ENCODE peak calls at places on chromosomes 7 and 10, in six cellular contexts. O, A, J, C, E and L are unnamed samples.

GRCh38 chr7:118563311-118563710 is 338.8 kb downstream of the ANKRD7 start:
- DNase-seq in A (no peak), J (no peak), O (no peak), E (no peak), C (no peak), L (no peak)

GRCh38 chr7:1961776-1962276 is 270.9 kb downstream of the MAD1L1 start:
- DNase-seq in C (peak), J (no peak), E (peak), O (no peak), A (peak), L (peak)

GRCh38 chr7:85634951-85635350 is 448.1 kb upstream of the SEMA3D start:
- DNase-seq in C (no peak), A (no peak), E (no peak), J (no peak), O (no peak), L (no peak)

GRCh38 chr7:5423272-5423843 is at the start of gene TNRC18:
- DNase-seq in E (no peak), C (no peak), A (no peak), O (no peak), J (peak), L (peak)

GRCh38 chr10:86343761-86344160 is 22.8 kb downstream of the GRID1 start:
- DNase-seq in O (no peak), J (no peak), C (no peak), E (no peak), A (no peak), L (no peak)

GRCh38 chr7:16934947-16935742 is 53.4 kb upstream of the AGR3 start:
- DNase-seq in O (peak), A (no peak), J (no peak), E (peak), C (no peak), L (peak)

GRCh38 chr7:72099784-72100183 is 312.4 kb downstream of the CALN1 start:
- DNase-seq in E (no peak), A (no peak), J (no peak), O (no peak), C (peak), L (no peak)

GRCh38 chr7:152902054-152902453 is 142.5 kb downstream of the ACTR3B start:
- DNase-seq in A (no peak), C (no peak), E (no peak), O (no peak), J (no peak), L (no peak)

GRCh38 chr10:96584035-96584434 is 2.8 kb downstream of the TM9SF3 start:
- DNase-seq in A (no peak), C (no peak), O (no peak), E (no peak), J (no peak), L (no peak)

GRCh38 chr7:44221231-44221791 is 20.5 kb downstream of the YKT6 start:
- DNase-seq in C (no peak), J (peak), O (no peak), A (peak), E (no peak), L (no peak)

GRCh38 chr7:150502519-150502918 is 12.2 kb upstream of the GIMAP7 start:
- DNase-seq in O (no peak), A (no peak), J (no peak), C (no peak), E (no peak), L (peak)

GRCh38 chr10:23481351-23481961 is 42.6 kb downstream of the OTUD1 start:
- DNase-seq in A (no peak), C (no peak), O (no peak), J (no peak), E (no peak), L (no peak)

GRCh38 chr7:96303105-96303685 is 18.7 kb downstream of the SLC25A13 start:
- DNase-seq in E (no peak), O (peak), J (no peak), A (no peak), C (no peak), L (peak)

GRCh38 chr10:84328303-84329093 is at the start of gene CCSER2:
- DNase-seq in A (peak), O (peak), C (peak), J (peak), E (peak), L (peak)

GRCh38 chr10:48742891-48743845 is 58.5 kb downstream of the WDFY4 start:
- DNase-seq in E (no peak), O (no peak), A (no peak), J (no peak), C (no peak), L (no peak)

GRCh38 chr7:41232086-41232485 is 470.8 kb downstream of the INHBA start:
- DNase-seq in O (no peak), C (no peak), A (no peak), J (no peak), E (no peak), L (no peak)

GRCh38 chr7:32588657-32589056 is 93.4 kb downstream of the AVL9 start:
- DNase-seq in O (peak), C (peak), J (no peak), A (peak), E (no peak), L (peak)

GRCh38 chr7:151550601-151551286 is 31.0 kb upstream of the RHEB start:
- DNase-seq in A (peak), C (no peak), E (no peak), O (peak), J (no peak), L (no peak)

GRCh38 chr10:129759214-129760002 is 204.7 kb downstream of the EBF3 start:
- DNase-seq in J (no peak), C (no peak), A (no peak), O (no peak), E (no peak), L (no peak)

GRCh38 chr7:114818501-114818900 is 103.4 kb upstream of the MDFIC start:
- DNase-seq in C (no peak), E (peak), O (peak), A (peak), J (no peak), L (peak)

GRCh38 chr10:1612910-1613309 is 124.4 kb downstream of the ADARB2 start:
- DNase-seq in E (no peak), A (no peak), O (no peak), J (no peak), C (no peak), L (no peak)

GRCh38 chr10:69090687-69091450 is 3.0 kb downstream of the SRGN start:
- DNase-seq in E (no peak), A (no peak), C (no peak), J (no peak), O (no peak), L (no peak)

GRCh38 chr7:24406053-24406561 is 122.1 kb downstream of the NPY start:
- DNase-seq in O (no peak), E (no peak), A (no peak), C (no peak), J (no peak), L (peak)